ENCODE peak calls at places on chromosomes 16 and 17, in seven cellular contexts. One of them, this sample, is unnamed.

GRCh38 chr16:27406729-27407128 is 4.8 kb downstream of the IL21R start:
- DNase-seq in psoas muscle: no peak
- DNase-seq in HCT116: no peak
- DNase-seq in esophagus squamous epithelium: no peak
- DNase-seq in WERI-Rb-1: no peak
- DNase-seq in PC-3: no peak
- DNase-seq in tibial artery: no peak
- DNase-seq in this sample: no peak

GRCh38 chr17:56809106-56809819 is 24.5 kb downstream of the C17orf67 start:
- DNase-seq in psoas muscle: no peak
- DNase-seq in HCT116: no peak
- DNase-seq in esophagus squamous epithelium: no peak
- DNase-seq in WERI-Rb-1: no peak
- DNase-seq in PC-3: no peak
- DNase-seq in tibial artery: no peak
- DNase-seq in this sample: no peak

GRCh38 chr16:81616321-81617020 is 162.6 kb upstream of the PLCG2 start:
- DNase-seq in psoas muscle: peak; percentile 82
- DNase-seq in HCT116: no peak
- DNase-seq in esophagus squamous epithelium: peak; percentile 16
- DNase-seq in WERI-Rb-1: no peak
- DNase-seq in PC-3: no peak
- DNase-seq in tibial artery: no peak
- DNase-seq in this sample: peak; percentile 22

GRCh38 chr16:5793556-5793955 is 696.0 kb upstream of the EEF2KMT start:
- DNase-seq in psoas muscle: no peak
- DNase-seq in HCT116: no peak
- DNase-seq in esophagus squamous epithelium: no peak
- DNase-seq in WERI-Rb-1: no peak
- DNase-seq in PC-3: no peak
- DNase-seq in tibial artery: no peak
- DNase-seq in this sample: no peak

GRCh38 chr16:80233097-80233835 is 307.5 kb upstream of the DYNLRB2 start:
- DNase-seq in psoas muscle: no peak
- DNase-seq in HCT116: no peak
- DNase-seq in esophagus squamous epithelium: no peak
- DNase-seq in WERI-Rb-1: no peak
- DNase-seq in PC-3: no peak
- DNase-seq in tibial artery: no peak
- DNase-seq in this sample: no peak

GRCh38 chr17:1779571-1780074 is 17.8 kb downstream of the SERPINF1 start:
- DNase-seq in psoas muscle: peak; percentile 84
- DNase-seq in HCT116: no peak
- DNase-seq in esophagus squamous epithelium: no peak
- DNase-seq in WERI-Rb-1: no peak
- DNase-seq in PC-3: peak; percentile 77
- DNase-seq in tibial artery: peak; percentile 88
- DNase-seq in this sample: no peak

GRCh38 chr17:48578616-48579560 is 738 bp upstream of the HOXB4 start:
- DNase-seq in psoas muscle: no peak
- DNase-seq in HCT116: no peak
- DNase-seq in esophagus squamous epithelium: no peak
- DNase-seq in WERI-Rb-1: no peak
- DNase-seq in PC-3: no peak
- DNase-seq in tibial artery: no peak
- DNase-seq in this sample: no peak

GRCh38 chr17:50318551-50319310 is 27.2 kb upstream of the XYLT2 start:
- DNase-seq in psoas muscle: no peak
- DNase-seq in HCT116: no peak
- DNase-seq in esophagus squamous epithelium: no peak
- DNase-seq in WERI-Rb-1: peak; percentile 94
- DNase-seq in PC-3: no peak
- DNase-seq in tibial artery: no peak
- DNase-seq in this sample: no peak

GRCh38 chr16:86195863-86196630 is 297.1 kb downstream of the IRF8 start:
- DNase-seq in psoas muscle: no peak
- DNase-seq in HCT116: no peak
- DNase-seq in esophagus squamous epithelium: no peak
- DNase-seq in WERI-Rb-1: no peak
- DNase-seq in PC-3: no peak
- DNase-seq in tibial artery: no peak
- DNase-seq in this sample: no peak

GRCh38 chr17:43699438-43699756 is 37.7 kb upstream of the MEOX1 start:
- DNase-seq in psoas muscle: no peak
- DNase-seq in HCT116: no peak
- DNase-seq in esophagus squamous epithelium: no peak
- DNase-seq in WERI-Rb-1: no peak
- DNase-seq in PC-3: no peak
- DNase-seq in tibial artery: no peak
- DNase-seq in this sample: no peak

GRCh38 chr17:75878174-75878998 is at the start of gene TRIM47:
- DNase-seq in psoas muscle: peak; percentile 83
- DNase-seq in HCT116: no peak
- DNase-seq in esophagus squamous epithelium: no peak
- DNase-seq in WERI-Rb-1: peak; percentile 75
- DNase-seq in PC-3: peak; percentile 74
- DNase-seq in tibial artery: peak; percentile 69
- DNase-seq in this sample: peak; percentile 66

GRCh38 chr17:45077643-45078042 is 16.5 kb downstream of the NMT1 start:
- DNase-seq in psoas muscle: no peak
- DNase-seq in HCT116: no peak
- DNase-seq in esophagus squamous epithelium: no peak
- DNase-seq in WERI-Rb-1: no peak
- DNase-seq in PC-3: no peak
- DNase-seq in tibial artery: no peak
- DNase-seq in this sample: no peak

GRCh38 chr16:4264546-4264945 is 8.3 kb downstream of the TFAP4 start:
- DNase-seq in psoas muscle: no peak
- DNase-seq in HCT116: no peak
- DNase-seq in esophagus squamous epithelium: no peak
- DNase-seq in WERI-Rb-1: no peak
- DNase-seq in PC-3: no peak
- DNase-seq in tibial artery: no peak
- DNase-seq in this sample: no peak

GRCh38 chr16:86239381-86239780 is 270.9 kb upstream of the FOXF1 start:
- DNase-seq in psoas muscle: no peak
- DNase-seq in HCT116: no peak
- DNase-seq in esophagus squamous epithelium: no peak
- DNase-seq in WERI-Rb-1: no peak
- DNase-seq in PC-3: no peak
- DNase-seq in tibial artery: no peak
- DNase-seq in this sample: no peak

GRCh38 chr16:11140867-11141266 is 115.1 kb downstream of the SOCS1 start:
- DNase-seq in psoas muscle: no peak
- DNase-seq in HCT116: no peak
- DNase-seq in esophagus squamous epithelium: no peak
- DNase-seq in WERI-Rb-1: no peak
- DNase-seq in PC-3: no peak
- DNase-seq in tibial artery: no peak
- DNase-seq in this sample: no peak

GRCh38 chr17:62109378-62109902 is 44.4 kb upstream of the MED13 start:
- DNase-seq in psoas muscle: no peak
- DNase-seq in HCT116: peak; percentile 95
- DNase-seq in esophagus squamous epithelium: no peak
- DNase-seq in WERI-Rb-1: peak; percentile 91
- DNase-seq in PC-3: peak; percentile 95
- DNase-seq in tibial artery: no peak
- DNase-seq in this sample: no peak

GRCh38 chr16:85385463-85386331 is 227.4 kb upstream of the GSE1 start:
- DNase-seq in psoas muscle: peak; percentile 60
- DNase-seq in HCT116: no peak
- DNase-seq in esophagus squamous epithelium: no peak
- DNase-seq in WERI-Rb-1: peak; percentile 30
- DNase-seq in PC-3: no peak
- DNase-seq in tibial artery: peak; percentile 16
- DNase-seq in this sample: no peak

DNA sequence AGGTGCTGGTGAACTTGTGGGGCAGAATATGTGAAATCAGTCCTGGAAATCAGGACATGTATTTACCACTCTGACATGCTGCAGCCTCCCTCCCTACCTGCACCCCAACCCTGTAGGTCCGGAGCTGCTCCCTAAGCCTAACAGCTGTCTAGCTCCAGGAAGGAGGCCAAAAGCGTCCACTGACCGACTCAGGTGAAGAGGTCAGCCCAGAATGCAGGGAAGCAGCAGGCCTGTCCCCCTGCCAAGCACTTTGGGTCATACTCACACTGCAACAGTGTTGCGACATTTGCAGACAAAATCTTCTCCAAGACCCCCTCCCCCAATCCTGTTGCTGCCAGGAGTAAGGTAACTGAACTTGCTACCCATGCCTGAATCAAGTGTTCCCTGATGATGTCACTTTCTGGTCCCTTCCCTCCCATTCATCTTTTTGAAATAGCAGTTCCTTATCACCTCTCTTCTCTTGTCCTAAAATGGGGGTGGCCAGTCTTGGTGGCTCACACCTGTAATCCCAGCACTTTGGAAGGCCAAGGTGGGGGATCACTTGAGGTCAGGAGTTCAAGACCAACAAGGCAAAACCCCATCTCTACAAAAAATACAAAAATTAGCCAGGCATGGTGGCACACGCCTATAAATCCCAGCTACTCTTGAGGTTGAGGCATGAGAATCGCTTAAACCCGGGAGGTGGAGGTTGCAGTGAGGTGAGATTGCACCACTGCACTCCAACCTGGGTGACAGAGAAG is 1.3 kb upstream of the ACLY start:
- DNase-seq in psoas muscle: peak; percentile 66
- DNase-seq in HCT116: no peak
- DNase-seq in esophagus squamous epithelium: no peak
- DNase-seq in WERI-Rb-1: peak; percentile 50
- DNase-seq in PC-3: peak; percentile 23
- DNase-seq in tibial artery: no peak
- DNase-seq in this sample: no peak
- H3K27ac ChIP-seq in psoas muscle: peak overlapping the region; percentile 84
- H3K27ac ChIP-seq in HCT116: peak overlapping the region; percentile 93
- H3K27ac ChIP-seq in esophagus squamous epithelium: peak overlapping the region; percentile 89
- H3K27ac ChIP-seq in WERI-Rb-1: peak overlapping the region; percentile 96
- H3K27ac ChIP-seq in PC-3: peak overlapping the region; percentile 80
- H3K27ac ChIP-seq in tibial artery: peak overlapping the region; percentile 81
- H3K27ac ChIP-seq in this sample: peak overlapping the region; percentile 80

GRCh38 chr17:7887482-7888183 is 956 bp upstream of the CHD3 start:
- DNase-seq in psoas muscle: peak; percentile 92
- DNase-seq in HCT116: peak; percentile 84
- DNase-seq in esophagus squamous epithelium: no peak
- DNase-seq in WERI-Rb-1: peak; percentile 88
- DNase-seq in PC-3: peak; percentile 93
- DNase-seq in tibial artery: peak; percentile 93
- DNase-seq in this sample: peak; percentile 87
- H3K27ac ChIP-seq in psoas muscle: peak overlapping the region; percentile 70
- H3K27ac ChIP-seq in HCT116: peak overlapping the region; percentile 97
- H3K27ac ChIP-seq in esophagus squamous epithelium: peak overlapping the region; percentile 98
- H3K27ac ChIP-seq in WERI-Rb-1: peak overlapping the region; percentile 90
- H3K27ac ChIP-seq in PC-3: peak overlapping the region; percentile 96
- H3K27ac ChIP-seq in tibial artery: peak overlapping the region; percentile 80
- H3K27ac ChIP-seq in this sample: peak overlapping the region; percentile 65

GRCh38 chr16:57387598-57388354 is 15.5 kb downstream of the CX3CL1 start:
- DNase-seq in psoas muscle: no peak
- DNase-seq in HCT116: no peak
- DNase-seq in esophagus squamous epithelium: no peak
- DNase-seq in WERI-Rb-1: no peak
- DNase-seq in PC-3: no peak
- DNase-seq in tibial artery: no peak
- DNase-seq in this sample: no peak

GRCh38 chr16:57388359-57389086 is 16.0 kb upstream of the CCL17 start:
- DNase-seq in psoas muscle: no peak
- DNase-seq in HCT116: no peak
- DNase-seq in esophagus squamous epithelium: no peak
- DNase-seq in WERI-Rb-1: no peak
- DNase-seq in PC-3: peak; percentile 7
- DNase-seq in tibial artery: no peak
- DNase-seq in this sample: no peak

GRCh38 chr16:57390635-57391307 is 13.8 kb upstream of the CCL17 start:
- DNase-seq in psoas muscle: no peak
- DNase-seq in HCT116: no peak
- DNase-seq in esophagus squamous epithelium: no peak
- DNase-seq in WERI-Rb-1: no peak
- DNase-seq in PC-3: no peak
- DNase-seq in tibial artery: no peak
- DNase-seq in this sample: no peak

GRCh38 chr16:57391308-57391699 is 13.3 kb upstream of the CCL17 start:
- DNase-seq in psoas muscle: no peak
- DNase-seq in HCT116: no peak
- DNase-seq in esophagus squamous epithelium: no peak
- DNase-seq in WERI-Rb-1: no peak
- DNase-seq in PC-3: no peak
- DNase-seq in tibial artery: no peak
- DNase-seq in this sample: no peak

DNA sequence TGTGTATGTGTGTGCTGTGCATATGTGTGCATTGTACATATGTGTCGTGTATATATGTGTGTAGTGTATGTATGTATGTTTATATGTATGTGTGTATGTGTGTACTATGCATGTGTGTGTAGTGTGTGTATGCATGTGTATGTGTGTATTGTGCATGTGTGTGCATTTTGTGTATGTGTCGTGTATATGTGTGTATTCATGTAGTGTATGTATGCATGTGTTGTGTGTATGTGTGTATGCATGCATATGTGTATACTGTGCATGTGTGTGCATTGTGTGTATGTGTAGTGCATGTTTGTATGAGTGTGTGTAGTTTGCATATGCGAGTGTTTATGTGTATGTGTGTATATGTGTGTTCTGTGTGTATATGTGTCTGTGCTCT is 15.5 kb upstream of the CCL17 start:
- DNase-seq in psoas muscle: no peak
- DNase-seq in HCT116: no peak
- DNase-seq in esophagus squamous epithelium: no peak
- DNase-seq in WERI-Rb-1: no peak
- DNase-seq in PC-3: no peak
- DNase-seq in tibial artery: no peak
- DNase-seq in this sample: no peak
- H3K27ac ChIP-seq in psoas muscle: no peak overlapping the region
- H3K27ac ChIP-seq in HCT116: no peak overlapping the region
- H3K27ac ChIP-seq in esophagus squamous epithelium: no peak overlapping the region
- H3K27ac ChIP-seq in WERI-Rb-1: no peak overlapping the region
- H3K27ac ChIP-seq in PC-3: no peak overlapping the region
- H3K27ac ChIP-seq in tibial artery: no peak overlapping the region
- H3K27ac ChIP-seq in this sample: no peak overlapping the region

GRCh38 chr17:39791296-39791992 is 53.7 kb downstream of the GRB7 start:
- DNase-seq in psoas muscle: no peak
- DNase-seq in HCT116: no peak
- DNase-seq in esophagus squamous epithelium: no peak
- DNase-seq in WERI-Rb-1: no peak
- DNase-seq in PC-3: no peak
- DNase-seq in tibial artery: no peak
- DNase-seq in this sample: no peak

GRCh38 chr17:39782481-39782880 is 44.7 kb downstream of the GRB7 start:
- DNase-seq in psoas muscle: no peak
- DNase-seq in HCT116: no peak
- DNase-seq in esophagus squamous epithelium: no peak
- DNase-seq in WERI-Rb-1: no peak
- DNase-seq in PC-3: peak; percentile 51
- DNase-seq in tibial artery: no peak
- DNase-seq in this sample: no peak

GRCh38 chr17:39787743-39788484 is 50.2 kb downstream of the GRB7 start:
- DNase-seq in psoas muscle: no peak
- DNase-seq in HCT116: no peak
- DNase-seq in esophagus squamous epithelium: no peak
- DNase-seq in WERI-Rb-1: no peak
- DNase-seq in PC-3: no peak
- DNase-seq in tibial artery: no peak
- DNase-seq in this sample: no peak

GRCh38 chr17:39782980-39783379 is 45.2 kb downstream of the GRB7 start:
- DNase-seq in psoas muscle: no peak
- DNase-seq in HCT116: no peak
- DNase-seq in esophagus squamous epithelium: no peak
- DNase-seq in WERI-Rb-1: no peak
- DNase-seq in PC-3: no peak
- DNase-seq in tibial artery: no peak
- DNase-seq in this sample: no peak

GRCh38 chr17:39787038-39787437 is 49.3 kb downstream of the GRB7 start:
- DNase-seq in psoas muscle: no peak
- DNase-seq in HCT116: no peak
- DNase-seq in esophagus squamous epithelium: no peak
- DNase-seq in WERI-Rb-1: no peak
- DNase-seq in PC-3: no peak
- DNase-seq in tibial artery: no peak
- DNase-seq in this sample: no peak
- H3K27ac ChIP-seq in psoas muscle: no peak overlapping the region
- H3K27ac ChIP-seq in HCT116: no peak overlapping the region
- H3K27ac ChIP-seq in esophagus squamous epithelium: no peak overlapping the region
- H3K27ac ChIP-seq in WERI-Rb-1: no peak overlapping the region
- H3K27ac ChIP-seq in PC-3: no peak overlapping the region
- H3K27ac ChIP-seq in tibial artery: no peak overlapping the region
- H3K27ac ChIP-seq in this sample: no peak overlapping the region